ENCODE peak calls at places on chromosomes 16 and 17, in four cellular contexts. One of them, this sample, is unnamed.

GRCh38 chr17:18191071-18191667 is 7.5 kb downstream of the ALKBH5 start:
- DNase-seq in esophagus squamous epithelium: no peak
- DNase-seq in ovary: no peak
- DNase-seq in uterus: peak
- DNase-seq in this sample: peak

GRCh38 chr16:1773703-1774455 is 945 bp upstream of the MRPS34 start:
- DNase-seq in esophagus squamous epithelium: no peak
- DNase-seq in ovary: no peak
- DNase-seq in uterus: no peak
- DNase-seq in this sample: no peak

GRCh38 chr16:20774703-20775362 is 11.0 kb downstream of the ACSM3 start:
- DNase-seq in esophagus squamous epithelium: no peak
- DNase-seq in ovary: no peak
- DNase-seq in uterus: no peak
- DNase-seq in this sample: peak

GRCh38 chr17:15935891-15936290 is 9.0 kb upstream of the ADORA2B start:
- DNase-seq in esophagus squamous epithelium: no peak
- DNase-seq in ovary: no peak
- DNase-seq in uterus: no peak
- DNase-seq in this sample: no peak

GRCh38 chr16:58727028-58727781 is 6.9 kb downstream of the GOT2 start:
- DNase-seq in esophagus squamous epithelium: no peak
- DNase-seq in ovary: no peak
- DNase-seq in uterus: no peak
- DNase-seq in this sample: no peak

GRCh38 chr16:56603589-56603988 is 4.8 kb upstream of the MT2A start:
- DNase-seq in esophagus squamous epithelium: no peak
- DNase-seq in ovary: no peak
- DNase-seq in uterus: no peak
- DNase-seq in this sample: peak

GRCh38 chr17:47898246-47898645 is 2.2 kb downstream of the SP2 start:
- DNase-seq in esophagus squamous epithelium: no peak
- DNase-seq in ovary: no peak
- DNase-seq in uterus: no peak
- DNase-seq in this sample: no peak

GRCh38 chr17:8745586-8746500 is 1.2 kb upstream of the CCDC42 start:
- DNase-seq in esophagus squamous epithelium: no peak
- DNase-seq in ovary: peak
- DNase-seq in uterus: peak
- DNase-seq in this sample: peak

GRCh38 chr16:2784536-2785100 is 2.7 kb downstream of the PRSS33 start:
- DNase-seq in esophagus squamous epithelium: no peak
- DNase-seq in ovary: no peak
- DNase-seq in uterus: peak
- DNase-seq in this sample: no peak

GRCh38 chr17:40341808-40342574 is 22.5 kb downstream of the GJD3 start:
- DNase-seq in esophagus squamous epithelium: no peak
- DNase-seq in ovary: peak
- DNase-seq in uterus: peak
- DNase-seq in this sample: peak

GRCh38 chr16:3971261-3971660 is 90.7 kb upstream of the CREBBP start:
- DNase-seq in esophagus squamous epithelium: no peak
- DNase-seq in ovary: no peak
- DNase-seq in uterus: no peak
- DNase-seq in this sample: no peak

GRCh38 chr16:12002447-12003006 is 26.0 kb downstream of the SNX29 start:
- DNase-seq in esophagus squamous epithelium: no peak
- DNase-seq in ovary: peak
- DNase-seq in uterus: peak
- DNase-seq in this sample: no peak

GRCh38 chr17:55816532-55817272 is 65.9 kb downstream of the PCTP start:
- DNase-seq in esophagus squamous epithelium: no peak
- DNase-seq in ovary: no peak
- DNase-seq in uterus: no peak
- DNase-seq in this sample: no peak

GRCh38 chr17:76327689-76328088 is 19.6 kb upstream of the QRICH2 start:
- DNase-seq in esophagus squamous epithelium: no peak
- DNase-seq in ovary: no peak
- DNase-seq in uterus: no peak
- DNase-seq in this sample: no peak

GRCh38 chr16:63938661-63939060 is 1183.2 kb downstream of the CDH11 start:
- DNase-seq in esophagus squamous epithelium: no peak
- DNase-seq in ovary: no peak
- DNase-seq in uterus: no peak
- DNase-seq in this sample: no peak

GRCh38 chr16:81526935-81527334 is 82.3 kb downstream of the CMIP start:
- DNase-seq in esophagus squamous epithelium: no peak
- DNase-seq in ovary: peak
- DNase-seq in uterus: peak
- DNase-seq in this sample: no peak

GRCh38 chr17:67326440-67326839 is 39.9 kb downstream of the PSMD12 start:
- DNase-seq in esophagus squamous epithelium: no peak
- DNase-seq in ovary: no peak
- DNase-seq in uterus: no peak
- DNase-seq in this sample: no peak

GRCh38 chr16:53219795-53220194 is 165.0 kb downstream of the CHD9 start:
- DNase-seq in esophagus squamous epithelium: no peak
- DNase-seq in ovary: no peak
- DNase-seq in uterus: no peak
- DNase-seq in this sample: no peak

GRCh38 chr17:4785311-4786110 is 653 bp downstream of the VMO1 start:
- DNase-seq in esophagus squamous epithelium: no peak
- DNase-seq in ovary: no peak
- DNase-seq in uterus: no peak
- DNase-seq in this sample: no peak
- H3K4me3 ChIP-seq in esophagus squamous epithelium: peak
- H3K4me3 ChIP-seq in ovary: peak
- H3K4me3 ChIP-seq in uterus: peak
- H3K4me3 ChIP-seq in this sample: no peak

GRCh38 chr17:42422958-42423712 is at the start of gene CAVIN1:
- DNase-seq in esophagus squamous epithelium: peak
- DNase-seq in ovary: peak
- DNase-seq in uterus: peak
- DNase-seq in this sample: peak
- H3K27ac ChIP-seq in esophagus squamous epithelium: peak
- H3K27ac ChIP-seq in ovary: peak
- H3K27ac ChIP-seq in uterus: peak
- H3K27ac ChIP-seq in this sample: peak

GRCh38 chr16:89686520-89687091 is at the start of gene CDK10:
- DNase-seq in esophagus squamous epithelium: no peak
- DNase-seq in ovary: peak
- DNase-seq in uterus: peak
- DNase-seq in this sample: peak
- TF ChIP-seq POLR2A in esophagus squamous epithelium: peak
- TF ChIP-seq POLR2A in ovary: peak
- TF ChIP-seq POLR2A in uterus: peak
- TF ChIP-seq POLR2A in this sample: peak

GRCh38 chr17:42112552-42113176 is at the start of gene DHX58:
- DNase-seq in esophagus squamous epithelium: no peak
- DNase-seq in ovary: peak
- DNase-seq in uterus: peak
- DNase-seq in this sample: peak
- H3K4me3 ChIP-seq in esophagus squamous epithelium: peak
- H3K4me3 ChIP-seq in ovary: peak
- H3K4me3 ChIP-seq in uterus: peak
- H3K4me3 ChIP-seq in this sample: peak

GRCh38 chr16:67241008-67241900 is 6.0 kb downstream of the FHOD1 start:
- DNase-seq in esophagus squamous epithelium: no peak
- DNase-seq in ovary: peak
- DNase-seq in uterus: peak
- DNase-seq in this sample: peak
- H3K27ac ChIP-seq in esophagus squamous epithelium: peak
- H3K27ac ChIP-seq in ovary: no peak
- H3K27ac ChIP-seq in uterus: peak
- H3K27ac ChIP-seq in this sample: peak

GRCh38 chr17:20141201-20141999 is 132.2 kb downstream of the SPECC1 start:
- DNase-seq in esophagus squamous epithelium: no peak
- DNase-seq in ovary: no peak
- DNase-seq in uterus: no peak
- DNase-seq in this sample: no peak

GRCh38 chr17:20142268-20142667 is 133.1 kb downstream of the SPECC1 start:
- DNase-seq in esophagus squamous epithelium: no peak
- DNase-seq in ovary: no peak
- DNase-seq in uterus: no peak
- DNase-seq in this sample: no peak

GRCh38 chr17:20145567-20145966 is 136.4 kb downstream of the SPECC1 start:
- DNase-seq in esophagus squamous epithelium: no peak
- DNase-seq in ovary: no peak
- DNase-seq in uterus: no peak
- DNase-seq in this sample: no peak

DNA sequence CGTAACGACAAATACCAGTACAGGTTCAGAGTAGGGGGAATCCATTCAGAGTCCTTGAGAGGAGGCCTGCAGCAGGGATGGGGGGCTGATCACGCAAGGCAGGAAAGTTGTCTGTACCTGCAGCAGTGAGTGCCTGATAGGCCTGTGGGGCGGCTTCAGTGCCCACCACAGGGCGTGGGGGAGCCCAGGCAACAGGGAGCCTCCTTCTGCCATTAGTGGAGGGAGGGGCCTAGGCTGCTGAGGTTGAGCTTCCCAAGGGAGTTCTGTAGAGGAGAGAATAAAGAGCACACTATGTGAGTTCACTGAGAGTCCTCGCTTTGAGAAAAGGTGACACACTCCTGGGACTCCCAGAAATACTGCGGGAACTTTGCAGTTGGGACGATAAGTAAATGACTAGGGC is 134.6 kb downstream of the SPECC1 start:
- DNase-seq in esophagus squamous epithelium: no peak
- DNase-seq in ovary: no peak
- DNase-seq in uterus: no peak
- DNase-seq in this sample: no peak
- TF ChIP-seq POLR2A in esophagus squamous epithelium: no peak
- TF ChIP-seq POLR2A in ovary: no peak
- TF ChIP-seq POLR2A in uterus: no peak
- TF ChIP-seq POLR2A in this sample: no peak

GRCh38 chr17:82373731-82374625 is 2.4 kb downstream of the UTS2R start:
- DNase-seq in esophagus squamous epithelium: no peak
- DNase-seq in ovary: no peak
- DNase-seq in uterus: no peak
- DNase-seq in this sample: no peak

GRCh38 chr17:82372063-82372590 is 562 bp downstream of the UTS2R start:
- DNase-seq in esophagus squamous epithelium: no peak
- DNase-seq in ovary: no peak
- DNase-seq in uterus: no peak
- DNase-seq in this sample: no peak

GRCh38 chr17:82371333-82372062 is at the start of gene UTS2R:
- DNase-seq in esophagus squamous epithelium: no peak
- DNase-seq in ovary: no peak
- DNase-seq in uterus: no peak
- DNase-seq in this sample: no peak

GRCh38 chr17:82374626-82375331 is 3.2 kb downstream of the UTS2R start:
- DNase-seq in esophagus squamous epithelium: no peak
- DNase-seq in ovary: no peak
- DNase-seq in uterus: no peak
- DNase-seq in this sample: no peak

GRCh38 chr17:82372591-82373452 is 1.3 kb downstream of the UTS2R start:
- DNase-seq in esophagus squamous epithelium: no peak
- DNase-seq in ovary: no peak
- DNase-seq in uterus: no peak
- DNase-seq in this sample: peak
- H3K4me3 ChIP-seq in esophagus squamous epithelium: no peak
- H3K4me3 ChIP-seq in ovary: no peak
- H3K4me3 ChIP-seq in uterus: no peak
- H3K4me3 ChIP-seq in this sample: no peak

DNA sequence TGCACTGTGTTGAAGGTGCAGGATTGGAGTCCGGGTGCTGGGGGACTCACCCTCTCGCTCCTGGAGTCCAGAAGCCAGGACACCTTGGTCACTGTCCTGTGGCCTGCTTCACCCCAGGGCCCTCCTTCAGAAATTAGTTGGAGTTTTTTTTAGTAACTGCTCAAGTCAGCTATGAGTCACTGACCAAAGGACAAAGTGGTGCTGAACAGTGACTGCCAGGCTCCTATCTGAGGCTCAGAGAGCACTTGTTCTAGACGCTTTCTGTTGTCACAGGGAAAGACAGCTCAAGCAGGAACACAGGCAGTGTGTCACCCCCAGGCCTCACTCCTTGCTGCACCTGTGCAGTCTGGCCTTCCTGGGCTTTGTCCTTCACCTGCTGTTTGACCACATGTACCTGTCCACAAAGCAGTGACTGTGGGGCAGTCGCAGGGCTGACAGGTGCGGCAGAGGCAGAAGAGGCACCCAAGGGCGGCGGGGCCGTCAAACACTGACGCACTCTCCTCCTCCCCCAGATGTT is 4.1 kb upstream of the FAAP100 start:
- DNase-seq in esophagus squamous epithelium: no peak
- DNase-seq in ovary: no peak
- DNase-seq in uterus: no peak
- DNase-seq in this sample: peak
- H3K27ac ChIP-seq in esophagus squamous epithelium: no peak
- H3K27ac ChIP-seq in ovary: no peak
- H3K27ac ChIP-seq in uterus: no peak
- H3K27ac ChIP-seq in this sample: no peak

This sample was measured in thyroid gland.